ENCODE peak calls at places on chromosomes 6 and 20, in eight cellular contexts. O is M059J; M is posterior cingulate gyrus; H is neuronal stem cell; U is stimulated activated CD8-positive, alpha-beta memory T cell treated with anti-CD3 and anti-CD28 coated beads, Interleukin-12 subunit alpha, Interleukin-12 subunit beta, amount 100 ng/mL, for 1 hour; Y is EH; X is HL-60; R is NCI-H2081 treated with DMSO at 0.1 percent for 48 hours. N is an unnamed sample.

GRCh38 chr20:61178431-61179080 is 73.5 kb upstream of the CDH4 start:
- DNase-seq in O (no peak), M (no peak), H (no peak), U (no peak), Y (no peak), X (no peak), R (no peak), N (no peak)

GRCh38 chr6:166026586-166027126 is 141.0 kb downstream of the TBXT start:
- DNase-seq in O (no peak), M (no peak), H (no peak), U (no peak), Y (no peak), X (no peak), R (no peak), N (no peak)

GRCh38 chr6:80523531-80523970 is 417.1 kb downstream of the BCKDHB start:
- DNase-seq in O (peak), M (no peak), H (peak), U (no peak), Y (peak), X (no peak), R (no peak), N (no peak)

GRCh38 chr6:85703359-85703758 is 60.7 kb upstream of the SYNCRIP start:
- DNase-seq in O (no peak), M (no peak), H (no peak), U (no peak), Y (no peak), X (no peak), R (no peak), N (no peak)

GRCh38 chr20:3000852-3001523 is 42.4 kb upstream of the GNRH2 start:
- DNase-seq in O (peak), M (no peak), H (peak), U (no peak), Y (peak), X (peak), R (no peak), N (no peak)

GRCh38 chr6:136317023-136317649 is 27.5 kb upstream of the BCLAF1 start:
- DNase-seq in O (peak), M (peak), H (peak), U (peak), Y (peak), X (peak), R (peak), N (peak)

GRCh38 chr6:2275207-2275891 is 29.9 kb upstream of the GMDS start:
- DNase-seq in O (peak), M (no peak), H (no peak), U (no peak), Y (peak), X (no peak), R (no peak), N (no peak)

GRCh38 chr6:44177691-44178423 is 19.2 kb downstream of the CAPN11 start:
- DNase-seq in O (peak), M (no peak), H (no peak), U (no peak), Y (peak), X (no peak), R (no peak), N (no peak)

GRCh38 chr6:40822619-40823018 is 216.4 kb downstream of the UNC5CL start:
- DNase-seq in O (peak), M (no peak), H (no peak), U (no peak), Y (peak), X (no peak), R (no peak), N (no peak)

GRCh38 chr6:169263836-169264608 is 10.4 kb upstream of the THBS2 start:
- DNase-seq in O (peak), M (no peak), H (no peak), U (no peak), Y (peak), X (no peak), R (no peak), N (peak)

GRCh38 chr6:140071115-140071514 is 696.7 kb upstream of the CITED2 start:
- DNase-seq in O (peak), M (no peak), H (no peak), U (no peak), Y (peak), X (no peak), R (no peak), N (no peak)

GRCh38 chr6:98836025-98836961 is 1.9 kb downstream of the POU3F2 start:
- DNase-seq in O (peak), M (peak), H (no peak), U (no peak), Y (no peak), X (no peak), R (no peak), N (peak)

GRCh38 chr20:24823989-24824693 is 124.9 kb upstream of the CST7 start:
- DNase-seq in O (no peak), M (no peak), H (no peak), U (no peak), Y (no peak), X (no peak), R (no peak), N (no peak)

GRCh38 chr6:2780109-2780730 is 15.0 kb downstream of the WRNIP1 start:
- DNase-seq in O (no peak), M (no peak), H (no peak), U (no peak), Y (no peak), X (no peak), R (no peak), N (no peak)

GRCh38 chr20:32626859-32627636 is 41.9 kb upstream of the NOL4L start:
- DNase-seq in O (no peak), M (peak), H (no peak), U (no peak), Y (no peak), X (peak), R (peak), N (peak)

GRCh38 chr20:19944772-19945459 is 72.2 kb upstream of the NAA20 start:
- DNase-seq in O (peak), M (no peak), H (no peak), U (no peak), Y (peak), X (no peak), R (no peak), N (no peak)

GRCh38 chr6:104771258-104771832 is 88.4 kb downstream of the HACE1 start:
- DNase-seq in O (peak), M (no peak), H (peak), U (no peak), Y (peak), X (no peak), R (no peak), N (no peak)

GRCh38 chr20:49136817-49137571 is 51.1 kb downstream of the STAU1 start:
- DNase-seq in O (no peak), M (no peak), H (no peak), U (no peak), Y (no peak), X (no peak), R (no peak), N (no peak)

GRCh38 chr6:119351005-119351394 is 1.4 kb upstream of the MAN1A1 start:
- DNase-seq in O (peak), M (no peak), H (no peak), U (no peak), Y (peak), X (no peak), R (no peak), N (no peak)

GRCh38 chr6:78511019-78511418 is 356.3 kb upstream of the IRAK1BP1 start:
- DNase-seq in O (no peak), M (no peak), H (no peak), U (no peak), Y (no peak), X (no peak), R (no peak), N (no peak)

GRCh38 chr6:6560909-6561308 is 27.6 kb upstream of the LY86 start:
- DNase-seq in O (peak), M (no peak), H (no peak), U (no peak), Y (no peak), X (no peak), R (no peak), N (no peak)

GRCh38 chr6:166423781-166424180 is 41.0 kb upstream of the MPC1 start:
- DNase-seq in O (no peak), M (peak), H (no peak), U (no peak), Y (no peak), X (no peak), R (no peak), N (no peak)

N was measured in caudate nucleus.